ENCODE peak calls at places on chromosomes 2 and 18, in nine cellular contexts. N is germinal center; S is stimulated activated CD4-positive, alpha-beta T cell treated with anti-CD3 and anti-CD28 coated beads, TNF-alpha, amount 100 ng/mL, for 4 hours; M is frontal cortex; C is mesothelial cell of epicardium; R is stimulated activated CD8-positive, alpha-beta memory T cell treated with anti-CD3 and anti-CD28 coated beads, Interleukin-15, amount 100 ng/mL, for 24 hours; Z is NCI-H460; Q is T-helper 1 cell; P is substantia nigra. K is an unnamed sample.

GRCh38 chr2:105977212-105977611 is 216.9 kb downstream of the UXS1 start:
- DNase-seq in N (no peak), S (no peak), M (no peak), C (no peak), R (no peak), Z (no peak), Q (no peak), P (no peak), K (no peak)

GRCh38 chr2:199197448-199197847 is 260.3 kb downstream of the SATB2 start:
- DNase-seq in N (no peak), S (no peak), M (no peak), C (no peak), R (no peak), Z (no peak), Q (no peak), P (no peak), K (no peak)

GRCh38 chr18:2415656-2416055 is 155.6 kb downstream of the METTL4 start:
- DNase-seq in N (no peak), S (no peak), M (no peak), C (no peak), R (no peak), Z (no peak), Q (no peak), P (no peak), K (no peak)

GRCh38 chr2:146820672-146821071 is 1024.2 kb upstream of the ACVR2A start:
- DNase-seq in N (no peak), S (no peak), M (no peak), C (no peak), R (no peak), Z (no peak), Q (no peak), P (no peak), K (no peak)

GRCh38 chr2:147884796-147885195 is 40.0 kb downstream of the ACVR2A start:
- DNase-seq in N (no peak), S (no peak), M (no peak), C (no peak), R (no peak), Z (no peak), Q (no peak), P (no peak), K (no peak)

GRCh38 chr18:12326711-12327460 is 18.8 kb downstream of the TUBB6 start:
- DNase-seq in N (no peak), S (no peak), M (no peak), C (no peak), R (no peak), Z (no peak), Q (no peak), P (no peak), K (no peak)

GRCh38 chr18:8046421-8046820 is 479.3 kb downstream of the PTPRM start:
- DNase-seq in N (no peak), S (no peak), M (no peak), C (no peak), R (no peak), Z (no peak), Q (no peak), P (no peak), K (no peak)

GRCh38 chr2:85001595-85001994 is 30.6 kb downstream of the KCMF1 start:
- DNase-seq in N (no peak), S (no peak), M (no peak), C (no peak), R (no peak), Z (no peak), Q (no peak), P (no peak), K (no peak)

GRCh38 chr2:120625865-120626560 is 109.7 kb upstream of the GLI2 start:
- DNase-seq in N (no peak), S (no peak), M (no peak), C (peak), R (no peak), Z (no peak), Q (no peak), P (no peak), K (peak)

GRCh38 chr2:15941483-15941853 is 1.1 kb downstream of the MYCN start:
- DNase-seq in N (no peak), S (no peak), M (peak), C (peak), R (no peak), Z (no peak), Q (no peak), P (peak), K (no peak)

GRCh38 chr2:208142925-208143799 is 2.8 kb downstream of the CRYGB start:
- DNase-seq in N (no peak), S (no peak), M (no peak), C (no peak), R (no peak), Z (no peak), Q (no peak), P (no peak), K (no peak)

GRCh38 chr2:230217424-230217823 is 2.4 kb downstream of the SP110 start:
- DNase-seq in N (peak), S (no peak), M (no peak), C (no peak), R (no peak), Z (no peak), Q (no peak), P (no peak), K (no peak)

GRCh38 chr2:26475037-26475436 is 2.9 kb downstream of the OTOF start:
- DNase-seq in N (no peak), S (no peak), M (no peak), C (no peak), R (no peak), Z (no peak), Q (no peak), P (no peak), K (no peak)

GRCh38 chr2:88885275-88885674 is 193.8 kb downstream of the RPIA start:
- DNase-seq in N (peak), S (no peak), M (no peak), C (no peak), R (no peak), Z (no peak), Q (no peak), P (no peak), K (no peak)

GRCh38 chr2:128441341-128442052 is 122.8 kb upstream of the HS6ST1 start:
- DNase-seq in N (no peak), S (no peak), M (no peak), C (peak), R (no peak), Z (no peak), Q (no peak), P (no peak), K (no peak)

GRCh38 chr18:23232331-23232730 is 97.0 kb downstream of the CABLES1 start:
- DNase-seq in N (peak), S (no peak), M (no peak), C (no peak), R (no peak), Z (no peak), Q (no peak), P (no peak), K (no peak)

GRCh38 chr2:223459328-223459939 is 142.7 kb downstream of the SCG2 start:
- DNase-seq in N (no peak), S (no peak), M (no peak), C (no peak), R (no peak), Z (peak), Q (no peak), P (no peak), K (no peak)

GRCh38 chr2:226756131-226756530 is 43.5 kb downstream of the IRS1 start:
- DNase-seq in N (no peak), S (no peak), M (no peak), C (no peak), R (no peak), Z (no peak), Q (no peak), P (no peak), K (no peak)

GRCh38 chr2:8049111-8049720 is 632.6 kb upstream of the ID2 start:
- DNase-seq in N (no peak), S (no peak), M (no peak), C (no peak), R (no peak), Z (no peak), Q (no peak), P (no peak), K (no peak)

GRCh38 chr2:119158563-119159347 is at the start of gene C1QL2:
- DNase-seq in N (no peak), S (no peak), M (peak), C (no peak), R (no peak), Z (no peak), Q (no peak), P (no peak), K (no peak)

GRCh38 chr2:238557855-238558435 is 131.2 kb downstream of the ASB1 start:
- DNase-seq in N (no peak), S (no peak), M (no peak), C (no peak), R (no peak), Z (no peak), Q (no peak), P (no peak), K (no peak)

GRCh38 chr2:108640731-108641130 is 78.6 kb upstream of the RANBP2 start:
- DNase-seq in N (no peak), S (no peak), M (no peak), C (no peak), R (no peak), Z (peak), Q (no peak), P (no peak), K (no peak)

GRCh38 chr2:105873721-105874120 is 129.0 kb downstream of the NCK2 start:
- DNase-seq in N (peak), S (no peak), M (no peak), C (no peak), R (peak), Z (no peak), Q (no peak), P (no peak), K (no peak)

GRCh38 chr2:132400169-132400900 is 16.3 kb upstream of the GPR39 start:
- DNase-seq in N (no peak), S (no peak), M (no peak), C (no peak), R (no peak), Z (no peak), Q (no peak), P (no peak), K (no peak)

GRCh38 chr2:168998609-168999211 is 32.4 kb downstream of the ABCB11 start:
- DNase-seq in N (no peak), S (no peak), M (no peak), C (no peak), R (no peak), Z (no peak), Q (no peak), P (no peak), K (no peak)

GRCh38 chr18:62458346-62458745 is 64.5 kb upstream of the ZCCHC2 start:
- DNase-seq in N (no peak), S (no peak), M (no peak), C (no peak), R (no peak), Z (no peak), Q (no peak), P (no peak), K (no peak)

GRCh38 chr18:25284278-25284677 is 67.7 kb downstream of the ZNF521 start:
- DNase-seq in N (no peak), S (no peak), M (no peak), C (no peak), R (no peak), Z (no peak), Q (no peak), P (no peak), K (no peak)

GRCh38 chr2:51581636-51582267 is 549.8 kb upstream of the NRXN1 start:
- DNase-seq in N (no peak), S (no peak), M (no peak), C (no peak), R (no peak), Z (no peak), Q (no peak), P (no peak), K (no peak)

GRCh38 chr18:5515007-5515744 is 28.6 kb downstream of the EPB41L3 start:
- DNase-seq in N (no peak), S (no peak), M (no peak), C (no peak), R (no peak), Z (no peak), Q (no peak), P (no peak), K (no peak)

GRCh38 chr2:38277245-38278119 is 99.6 kb downstream of the ATL2 start:
- DNase-seq in N (no peak), S (no peak), M (no peak), C (no peak), R (no peak), Z (no peak), Q (no peak), P (no peak), K (no peak)

GRCh38 chr2:39902103-39902502 is 123.0 kb upstream of the THUMPD2 start:
- DNase-seq in N (no peak), S (no peak), M (no peak), C (no peak), R (no peak), Z (no peak), Q (no peak), P (no peak), K (no peak)

GRCh38 chr2:239814136-239814916 is 210.8 kb downstream of the NDUFA10 start:
- DNase-seq in N (no peak), S (no peak), M (no peak), C (no peak), R (no peak), Z (peak), Q (no peak), P (no peak), K (peak)

GRCh38 chr2:216634317-216635148 is 1.3 kb downstream of the IGFBP2 start:
- DNase-seq in N (no peak), S (no peak), M (no peak), C (no peak), R (no peak), Z (no peak), Q (no peak), P (no peak), K (no peak)

GRCh38 chr2:120803764-120804335 is 68.2 kb downstream of the GLI2 start:
- DNase-seq in N (no peak), S (no peak), M (no peak), C (no peak), R (no peak), Z (no peak), Q (no peak), P (no peak), K (no peak)

K was measured in body of pancreas.